ENCODE peak calls at places on chromosomes 2 and 18, in seven cellular contexts. One of them, this sample, is unnamed.
A peak's percentile ranks its signal among the peaks of the same experiment; 100 is the strongest.

GRCh38 chr2:18356676-18357075 is 203.8 kb downstream of the RDH14 start:
- DNase-seq in mesendoderm: peak; percentile 8
- DNase-seq in H1: no peak
- DNase-seq in neuronal stem cell: no peak
- DNase-seq in trophoblast cell: no peak
- DNase-seq in H9: no peak
- DNase-seq in IMR-90: peak; percentile 72
- DNase-seq in this sample: peak; percentile 66

GRCh38 chr2:187453078-187453641 is 5.1 kb upstream of the CALCRL start:
- DNase-seq in mesendoderm: peak; percentile 38
- DNase-seq in trophoblast cell: no peak
- DNase-seq in H9: no peak
- DNase-seq in H1: no peak
- DNase-seq in neuronal stem cell: peak; percentile 11
- DNase-seq in IMR-90: peak; percentile 13
- DNase-seq in this sample: peak; percentile 51

GRCh38 chr2:70069049-70069448 is 18.2 kb upstream of the PCBP1 start:
- DNase-seq in H1: no peak
- DNase-seq in IMR-90: peak; percentile 6
- DNase-seq in mesendoderm: no peak
- DNase-seq in trophoblast cell: no peak
- DNase-seq in neuronal stem cell: no peak
- DNase-seq in H9: no peak
- DNase-seq in this sample: no peak

GRCh38 chr18:35345460-35345921 is 1.3 kb upstream of the ZNF24 start:
- DNase-seq in mesendoderm: peak; percentile 69
- DNase-seq in neuronal stem cell: no peak
- DNase-seq in trophoblast cell: no peak
- DNase-seq in H9: no peak
- DNase-seq in IMR-90: no peak
- DNase-seq in H1: no peak
- DNase-seq in this sample: no peak

GRCh38 chr2:75609334-75609689 is 37.3 kb upstream of the MRPL19 start:
- DNase-seq in H9: no peak
- DNase-seq in IMR-90: no peak
- DNase-seq in mesendoderm: no peak
- DNase-seq in neuronal stem cell: no peak
- DNase-seq in H1: no peak
- DNase-seq in trophoblast cell: no peak
- DNase-seq in this sample: no peak

GRCh38 chr2:110146945-110147332 is 31.3 kb upstream of the MALL start:
- DNase-seq in H9: no peak
- DNase-seq in IMR-90: no peak
- DNase-seq in trophoblast cell: no peak
- DNase-seq in mesendoderm: no peak
- DNase-seq in neuronal stem cell: no peak
- DNase-seq in H1: no peak
- DNase-seq in this sample: no peak

GRCh38 chr2:2698182-2699116 is 367.4 kb upstream of the MYT1L start:
- DNase-seq in mesendoderm: peak; percentile 68
- DNase-seq in H1: no peak
- DNase-seq in trophoblast cell: no peak
- DNase-seq in H9: no peak
- DNase-seq in IMR-90: no peak
- DNase-seq in neuronal stem cell: no peak
- DNase-seq in this sample: no peak

GRCh38 chr2:136696438-136696837 is 68.9 kb upstream of the THSD7B start:
- DNase-seq in mesendoderm: peak; percentile 68
- DNase-seq in H9: no peak
- DNase-seq in H1: no peak
- DNase-seq in trophoblast cell: no peak
- DNase-seq in IMR-90: no peak
- DNase-seq in neuronal stem cell: no peak
- DNase-seq in this sample: no peak

GRCh38 chr2:236977199-236977883 is 108.3 kb upstream of the COPS8 start:
- DNase-seq in IMR-90: no peak
- DNase-seq in neuronal stem cell: no peak
- DNase-seq in mesendoderm: no peak
- DNase-seq in H9: no peak
- DNase-seq in H1: no peak
- DNase-seq in trophoblast cell: no peak
- DNase-seq in this sample: no peak

GRCh38 chr2:55620123-55620779 is 2.8 kb upstream of the PPP4R3B start:
- DNase-seq in mesendoderm: peak; percentile 51
- DNase-seq in IMR-90: peak; percentile 14
- DNase-seq in H1: no peak
- DNase-seq in neuronal stem cell: no peak
- DNase-seq in trophoblast cell: no peak
- DNase-seq in H9: peak; percentile 48
- DNase-seq in this sample: peak; percentile 24

GRCh38 chr18:49161627-49162026 is 210.9 kb upstream of the SMAD7 start:
- DNase-seq in H1: no peak
- DNase-seq in IMR-90: peak; percentile 90
- DNase-seq in trophoblast cell: no peak
- DNase-seq in neuronal stem cell: no peak
- DNase-seq in H9: no peak
- DNase-seq in mesendoderm: no peak
- DNase-seq in this sample: peak; percentile 81

GRCh38 chr2:181231151-181231550 is 226.0 kb upstream of the ITGA4 start:
- DNase-seq in H9: no peak
- DNase-seq in neuronal stem cell: no peak
- DNase-seq in trophoblast cell: no peak
- DNase-seq in mesendoderm: peak; percentile 29
- DNase-seq in IMR-90: no peak
- DNase-seq in H1: no peak
- DNase-seq in this sample: no peak

GRCh38 chr2:240651185-240651584 is 25.9 kb downstream of the GPR35 start:
- DNase-seq in H9: no peak
- DNase-seq in mesendoderm: no peak
- DNase-seq in neuronal stem cell: no peak
- DNase-seq in H1: no peak
- DNase-seq in trophoblast cell: no peak
- DNase-seq in IMR-90: no peak
- DNase-seq in this sample: no peak

GRCh38 chr18:42412896-42413295 is 457.9 kb downstream of the PIK3C3 start:
- DNase-seq in IMR-90: no peak
- DNase-seq in neuronal stem cell: no peak
- DNase-seq in H1: no peak
- DNase-seq in H9: no peak
- DNase-seq in trophoblast cell: no peak
- DNase-seq in mesendoderm: peak; percentile 83
- DNase-seq in this sample: peak; percentile 22

GRCh38 chr2:233556756-233557736 is 9.5 kb downstream of the USP40 start:
- DNase-seq in trophoblast cell: no peak
- DNase-seq in H9: no peak
- DNase-seq in mesendoderm: no peak
- DNase-seq in neuronal stem cell: no peak
- DNase-seq in H1: no peak
- DNase-seq in IMR-90: peak; percentile 79
- DNase-seq in this sample: peak; percentile 83

GRCh38 chr18:43720036-43720435 is 442.7 kb upstream of the SYT4 start:
- DNase-seq in mesendoderm: no peak
- DNase-seq in H1: no peak
- DNase-seq in IMR-90: no peak
- DNase-seq in H9: no peak
- DNase-seq in trophoblast cell: no peak
- DNase-seq in neuronal stem cell: no peak
- DNase-seq in this sample: peak; percentile 2

GRCh38 chr2:112579280-112579679 is 5.1 kb upstream of the CHCHD5 start:
- DNase-seq in IMR-90: peak; percentile 92
- DNase-seq in trophoblast cell: no peak
- DNase-seq in H1: no peak
- DNase-seq in H9: no peak
- DNase-seq in neuronal stem cell: no peak
- DNase-seq in mesendoderm: no peak
- DNase-seq in this sample: peak; percentile 84

GRCh38 chr2:177245010-177245422 is 19.5 kb downstream of the NFE2L2 start:
- DNase-seq in trophoblast cell: no peak
- DNase-seq in IMR-90: peak; percentile 88
- DNase-seq in H9: no peak
- DNase-seq in neuronal stem cell: no peak
- DNase-seq in mesendoderm: peak; percentile 82
- DNase-seq in H1: peak; percentile 54
- DNase-seq in this sample: peak; percentile 98

GRCh38 chr2:47193607-47194006 is 38.5 kb upstream of the STPG4 start:
- DNase-seq in neuronal stem cell: no peak
- DNase-seq in IMR-90: no peak
- DNase-seq in trophoblast cell: no peak
- DNase-seq in H1: no peak
- DNase-seq in mesendoderm: no peak
- DNase-seq in H9: no peak
- DNase-seq in this sample: peak; percentile 59

GRCh38 chr2:144330951-144331651 is 188.8 kb downstream of the ZEB2 start:
- DNase-seq in H9: no peak
- DNase-seq in neuronal stem cell: no peak
- DNase-seq in H1: no peak
- DNase-seq in mesendoderm: peak; percentile 46
- DNase-seq in IMR-90: peak; percentile 18
- DNase-seq in trophoblast cell: no peak
- DNase-seq in this sample: peak; percentile 35

DNA sequence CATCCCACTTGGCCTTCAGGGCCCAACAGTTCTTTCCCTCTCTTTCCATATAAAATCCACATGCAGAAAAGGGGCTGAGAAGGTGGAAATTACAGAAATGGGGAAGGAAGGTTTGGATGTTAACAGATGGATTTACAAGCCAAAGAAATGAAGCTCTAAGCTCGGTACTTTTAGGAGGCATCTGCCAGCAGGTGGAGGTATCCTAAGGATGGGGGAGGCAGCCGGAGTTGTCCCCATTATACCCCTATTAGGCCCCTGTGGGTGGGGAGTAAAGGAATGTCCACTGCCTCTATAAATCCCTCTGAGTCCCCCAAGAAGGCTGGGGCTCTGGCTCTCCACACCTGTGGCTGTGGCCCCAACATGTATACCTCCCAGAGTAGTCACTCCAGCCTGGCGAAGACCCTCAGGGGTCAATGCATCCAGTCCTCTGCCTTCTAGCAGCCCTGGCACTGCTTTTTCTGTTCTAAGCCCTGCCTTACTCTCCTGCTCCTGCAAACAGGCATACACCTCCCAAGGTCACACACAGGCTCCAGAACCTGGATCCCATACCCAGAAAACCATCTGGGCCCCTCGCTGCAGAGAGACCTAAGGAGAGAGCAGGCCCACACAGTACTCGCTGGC is 1.2 kb downstream of the FBXO41 start:
- DNase-seq in H9: no peak
- DNase-seq in trophoblast cell: no peak
- DNase-seq in neuronal stem cell: no peak
- DNase-seq in mesendoderm: no peak
- DNase-seq in IMR-90: no peak
- DNase-seq in H1: no peak
- DNase-seq in this sample: no peak
- H3K23ac ChIP-seq in H9: no peak overlapping the region
- H3K23ac ChIP-seq in trophoblast cell: no peak overlapping the region
- H3K23ac ChIP-seq in neuronal stem cell: peak overlapping the region; percentile 80
- H3K23ac ChIP-seq in mesendoderm: peak overlapping the region; percentile 86
- H3K23ac ChIP-seq in IMR-90: no peak overlapping the region
- H3K23ac ChIP-seq in H1: no peak overlapping the region
- H3K23ac ChIP-seq in this sample: no peak overlapping the region

DNA sequence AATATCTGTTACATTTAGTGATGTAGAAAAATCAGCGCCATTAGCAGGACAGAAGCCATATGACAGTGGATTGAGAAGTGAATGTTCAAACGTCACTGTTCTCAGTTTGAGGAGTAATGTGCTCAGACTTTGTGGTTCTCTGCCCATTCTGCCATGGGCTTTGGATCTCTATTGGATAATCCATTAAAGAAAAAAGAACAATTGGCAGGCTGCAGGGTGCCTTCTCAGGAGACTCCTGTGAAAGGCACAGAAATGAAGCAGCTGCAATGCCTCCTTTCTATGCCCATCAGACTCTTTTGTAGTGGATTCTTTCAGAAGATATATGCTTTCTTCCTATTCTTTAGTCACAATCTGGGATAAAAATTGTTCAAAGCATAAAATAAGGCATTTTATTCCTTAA is 506.9 kb upstream of the KLHL29 start:
- DNase-seq in H1: no peak
- DNase-seq in IMR-90: no peak
- DNase-seq in trophoblast cell: no peak
- DNase-seq in H9: no peak
- DNase-seq in mesendoderm: no peak
- DNase-seq in neuronal stem cell: peak; percentile 39
- DNase-seq in this sample: no peak
- H4K8ac ChIP-seq in H1: no peak overlapping the region
- H4K8ac ChIP-seq in IMR-90: no peak overlapping the region
- H4K8ac ChIP-seq in trophoblast cell: no peak overlapping the region
- H4K8ac ChIP-seq in H9: no peak overlapping the region
- H4K8ac ChIP-seq in mesendoderm: no peak overlapping the region
- H4K8ac ChIP-seq in neuronal stem cell: no peak overlapping the region
- H4K8ac ChIP-seq in this sample: no peak overlapping the region

GRCh38 chr2:49296107-49296506 is 141.8 kb upstream of the FSHR start:
- DNase-seq in mesendoderm: no peak
- DNase-seq in H1: no peak
- DNase-seq in IMR-90: no peak
- DNase-seq in H9: no peak
- DNase-seq in trophoblast cell: no peak
- DNase-seq in neuronal stem cell: no peak
- DNase-seq in this sample: no peak
- H3K23ac ChIP-seq in mesendoderm: no peak overlapping the region
- H3K23ac ChIP-seq in H1: no peak overlapping the region
- H3K23ac ChIP-seq in IMR-90: no peak overlapping the region
- H3K23ac ChIP-seq in H9: no peak overlapping the region
- H3K23ac ChIP-seq in trophoblast cell: no peak overlapping the region
- H3K23ac ChIP-seq in neuronal stem cell: no peak overlapping the region
- H3K23ac ChIP-seq in this sample: no peak overlapping the region

GRCh38 chr18:59556265-59556664 is 141.0 kb downstream of the CCBE1 start:
- DNase-seq in neuronal stem cell: no peak
- DNase-seq in H9: no peak
- DNase-seq in H1: no peak
- DNase-seq in IMR-90: peak; percentile 52
- DNase-seq in trophoblast cell: peak; percentile 46
- DNase-seq in mesendoderm: no peak
- DNase-seq in this sample: no peak
- H4K8ac ChIP-seq in neuronal stem cell: no peak overlapping the region
- H4K8ac ChIP-seq in H9: no peak overlapping the region
- H4K8ac ChIP-seq in H1: no peak overlapping the region
- H4K8ac ChIP-seq in IMR-90: no peak overlapping the region
- H4K8ac ChIP-seq in trophoblast cell: no peak overlapping the region
- H4K8ac ChIP-seq in mesendoderm: no peak overlapping the region
- H4K8ac ChIP-seq in this sample: no peak overlapping the region